ENCODE peak calls at places on chromosomes 2 and 18, in eight cellular contexts. W is right lobe of liver; S is prostate gland; Y is Karpas-422; U is cardiac muscle cell; L is PC-9; D is naive thymus-derived CD4-positive, alpha-beta T cell; A is HCT116. Z is an unnamed sample. For H3K4me1 and H3K36me3, the result is how much of the 10 kb centered on the place peaks cover.

GRCh38 chr2:130872276-130873125 is 35.8 kb downstream of the ARHGEF4 start:
- DNase-seq in W (no peak), S (no peak), Y (no peak), U (no peak), L (no peak), D (no peak), A (no peak), Z (no peak)

GRCh38 chr18:68519341-68519740 is 195.6 kb downstream of the TMX3 start:
- DNase-seq in W (no peak), S (no peak), Y (no peak), U (no peak), L (no peak), D (no peak), A (no peak), Z (no peak)

GRCh38 chr2:48482774-48483173 is 47.2 kb upstream of the STON1 start:
- DNase-seq in W (no peak), S (peak), Y (no peak), U (no peak), L (no peak), D (no peak), A (no peak), Z (no peak)

GRCh38 chr2:74100254-74101216 is 47.2 kb downstream of the BOLA3 start:
- DNase-seq in W (no peak), S (no peak), Y (no peak), U (no peak), L (no peak), D (no peak), A (no peak), Z (peak)

GRCh38 chr2:8454797-8455196 is 227.1 kb upstream of the ID2 start:
- DNase-seq in W (no peak), S (no peak), Y (no peak), U (no peak), L (no peak), D (no peak), A (no peak), Z (no peak)

GRCh38 chr2:80073134-80073561 is 231.4 kb downstream of the LRRTM1 start:
- DNase-seq in W (no peak), S (peak), Y (peak), U (peak), L (no peak), D (peak), A (peak), Z (no peak)

GRCh38 chr2:69344305-69344704 is 42.7 kb downstream of the GFPT1 start:
- DNase-seq in W (no peak), S (no peak), Y (no peak), U (no peak), L (no peak), D (no peak), A (no peak), Z (no peak)

GRCh38 chr2:232571026-232571474 is 20.6 kb downstream of the EIF4E2 start:
- DNase-seq in W (peak), S (no peak), Y (no peak), U (peak), L (no peak), D (no peak), A (no peak), Z (no peak)

GRCh38 chr18:23115683-23116096 is 19.6 kb upstream of the CABLES1 start:
- DNase-seq in W (no peak), S (no peak), Y (no peak), U (no peak), L (peak), D (no peak), A (peak), Z (no peak)

GRCh38 chr2:23639406-23639982 is 254.5 kb downstream of the KLHL29 start:
- DNase-seq in W (no peak), S (no peak), Y (no peak), U (no peak), L (no peak), D (no peak), A (no peak), Z (no peak)

GRCh38 chr2:218882866-218883366 is 2.3 kb downstream of the WNT10A start:
- DNase-seq in W (no peak), S (no peak), Y (no peak), U (no peak), L (no peak), D (no peak), A (no peak), Z (no peak)

GRCh38 chr2:218423584-218423983 is 4.7 kb downstream of the VIL1 start:
- DNase-seq in W (no peak), S (no peak), Y (no peak), U (no peak), L (no peak), D (no peak), A (no peak), Z (no peak)

GRCh38 chr2:43609304-43609883 is 13.6 kb upstream of the THADA start:
- DNase-seq in W (no peak), S (peak), Y (peak), U (peak), L (peak), D (peak), A (peak), Z (no peak)

GRCh38 chr2:41828052-41828643 is 219.7 kb upstream of the PKDCC start:
- DNase-seq in W (no peak), S (no peak), Y (no peak), U (no peak), L (no peak), D (no peak), A (no peak), Z (no peak)

GRCh38 chr18:13269599-13270011 is 51.0 kb downstream of the LDLRAD4 start:
- DNase-seq in W (no peak), S (no peak), Y (no peak), U (no peak), L (no peak), D (no peak), A (no peak), Z (no peak)

GRCh38 chr2:145692971-145693478 is 1173.1 kb upstream of the ZEB2 start:
- DNase-seq in W (peak), S (no peak), Y (peak), U (no peak), L (peak), D (no peak), A (no peak), Z (peak)

GRCh38 chr18:35095983-35096676 is 54.9 kb downstream of the MAPRE2 start:
- DNase-seq in W (no peak), S (no peak), Y (no peak), U (no peak), L (no peak), D (no peak), A (no peak), Z (no peak)

GRCh38 chr2:152407204-152407721 is 72.3 kb downstream of the FMNL2 start:
- DNase-seq in W (peak), S (peak), Y (no peak), U (peak), L (no peak), D (no peak), A (no peak), Z (peak)

GRCh38 chr2:192288290-192288689 is 93.6 kb upstream of the TMEFF2 start:
- DNase-seq in W (no peak), S (no peak), Y (no peak), U (peak), L (no peak), D (no peak), A (no peak), Z (no peak)

GRCh38 chr18:79615091-79615490 is 64.5 kb upstream of the CTDP1 start:
- DNase-seq in W (peak), S (no peak), Y (no peak), U (no peak), L (no peak), D (no peak), A (no peak), Z (no peak)

GRCh38 chr2:200430017-200430416 is 79.9 kb downstream of the KCTD18 start:
- DNase-seq in W (no peak), S (no peak), Y (no peak), U (no peak), L (no peak), D (no peak), A (no peak), Z (no peak)

GRCh38 chr2:1455466-1455865 is 42.2 kb downstream of the TPO start:
- DNase-seq in W (no peak), S (no peak), Y (no peak), U (no peak), L (no peak), D (no peak), A (no peak), Z (no peak)

GRCh38 chr18:21215480-21215879 is 26.6 kb upstream of the GREB1L start:
- DNase-seq in W (no peak), S (no peak), Y (no peak), U (no peak), L (no peak), D (no peak), A (no peak), Z (no peak)

DNA sequence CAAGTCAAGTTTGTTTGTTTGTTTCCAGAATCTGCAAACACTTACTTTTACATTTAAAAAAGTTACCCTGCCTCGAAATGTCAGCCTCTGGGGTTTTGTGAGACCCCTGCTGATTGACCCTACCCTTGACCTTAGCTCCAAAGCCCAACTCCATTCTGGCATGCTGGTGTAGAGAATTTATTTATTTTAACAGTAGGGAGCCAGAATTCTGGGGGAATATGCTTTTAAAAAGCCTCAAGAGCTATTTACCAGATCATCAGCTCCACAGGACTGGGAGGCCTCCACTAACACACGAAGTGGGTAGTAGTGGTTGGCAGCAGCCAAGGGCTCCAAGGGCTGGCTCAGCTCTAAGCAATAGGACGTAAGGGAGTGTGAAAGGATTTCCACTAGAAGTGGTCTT is 23.2 kb upstream of the GREB1L start:
- DNase-seq in W (no peak), S (no peak), Y (no peak), U (no peak), L (no peak), D (no peak), A (no peak), Z (no peak)
- H3K4me1 ChIP-seq in W (under half), S (under half), Y (under half), U (under half), L (under half), D (under half), A (under half), Z (under half)

GRCh38 chr2:175170679-175171304 is 2.8 kb upstream of the ATF2 start:
- DNase-seq in W (no peak), S (no peak), Y (no peak), U (no peak), L (no peak), D (no peak), A (no peak), Z (no peak)

GRCh38 chr2:175167792-175168563 is at the start of gene ATF2:
- DNase-seq in W (peak), S (peak), Y (peak), U (peak), L (peak), D (peak), A (peak), Z (peak)

GRCh38 chr2:175168564-175168945 is 552 bp upstream of the ATF2 start:
- DNase-seq in W (no peak), S (no peak), Y (no peak), U (no peak), L (no peak), D (no peak), A (no peak), Z (no peak)

GRCh38 chr2:175167076-175167791 is 769 bp downstream of the ATF2 start:
- DNase-seq in W (peak), S (no peak), Y (peak), U (peak), L (no peak), D (no peak), A (no peak), Z (peak)

DNA sequence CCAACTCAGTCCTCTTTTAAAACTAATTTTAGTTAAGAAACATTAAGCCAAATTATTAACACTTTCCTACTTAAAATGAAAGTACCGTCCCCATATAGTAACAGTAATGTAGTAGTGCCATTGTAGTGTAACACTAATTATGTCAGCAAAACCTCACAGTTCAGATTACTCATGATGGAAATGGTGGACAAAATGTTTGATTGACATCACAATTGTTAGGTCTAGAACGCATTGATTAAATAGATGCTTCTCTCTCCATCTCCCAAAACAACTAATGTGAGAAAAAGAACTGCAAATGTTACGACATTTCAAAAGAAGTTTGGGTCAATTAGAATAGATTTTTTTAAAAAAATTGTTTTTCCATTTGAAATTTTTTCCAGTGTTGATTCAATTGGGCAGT is 1.2 kb upstream of the ATF2 start:
- DNase-seq in W (no peak), S (no peak), Y (peak), U (no peak), L (no peak), D (no peak), A (no peak), Z (no peak)
- H3K27ac ChIP-seq in W (no peak), S (no peak), Y (peak), U (no peak), L (peak), D (peak), A (no peak), Z (peak)

GRCh38 chr2:215314896-215315295 is 3.0 kb downstream of the ATIC start:
- DNase-seq in W (no peak), S (no peak), Y (no peak), U (no peak), L (peak), D (no peak), A (no peak), Z (no peak)
- H3K36me3 ChIP-seq in W (under half), S (under half), Y (half or more), U (under half), L (half or more), D (under half), A (under half), Z (under half)

DNA sequence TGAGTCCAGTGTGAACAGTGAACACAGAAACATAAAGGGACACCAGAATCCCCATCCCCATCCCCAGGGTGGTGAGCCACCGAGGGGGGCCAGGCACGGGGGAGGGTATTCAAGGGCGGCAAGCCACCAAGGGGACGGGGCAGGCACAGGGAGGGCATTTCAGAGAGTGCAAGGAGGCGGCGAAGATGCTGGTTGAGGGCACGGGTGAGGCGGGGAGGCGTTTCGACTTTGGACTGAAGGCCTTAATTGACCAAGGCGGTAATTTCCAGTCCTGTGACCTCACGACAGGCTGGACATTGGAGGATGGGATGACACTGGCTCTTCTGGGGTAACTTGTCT is 70.4 kb downstream of the ODC1 start:
- DNase-seq in W (no peak), S (no peak), Y (no peak), U (no peak), L (no peak), D (no peak), A (no peak), Z (no peak)
- H3K4me1 ChIP-seq in W (under half), S (under half), Y (half or more), U (under half), L (under half), D (half or more), A (under half), Z (half or more)

GRCh38 chr2:108531674-108532055 is 2.6 kb upstream of the LIMS1 start:
- DNase-seq in W (no peak), S (no peak), Y (no peak), U (no peak), L (no peak), D (no peak), A (no peak), Z (no peak)
- H3K27ac ChIP-seq in W (no peak), S (no peak), Y (no peak), U (no peak), L (no peak), D (no peak), A (no peak), Z (no peak)

Z was measured in left lung.